ENCODE peak calls at places on chromosomes 12 and 14, in four cellular contexts. L is OCI-LY7, U is body of pancreas, O is IMR-90. M is an unnamed sample.

GRCh38 chr14:106518054-106518943 is 991.9 kb downstream of the TMEM121 start:
- DNase-seq in O (no peak), U (peak), L (peak), M (no peak)

GRCh38 chr12:116284401-116284800 is 6.9 kb upstream of the MED13L start:
- DNase-seq in U (no peak), O (no peak), L (no peak), M (peak)

GRCh38 chr14:89303452-89304435 is 113.3 kb downstream of the FOXN3 start:
- DNase-seq in U (peak), O (peak), L (peak), M (peak)

GRCh38 chr14:37889087-37889486 is 293.7 kb downstream of the TTC6 start:
- DNase-seq in O (no peak), L (no peak), U (no peak), M (no peak)

GRCh38 chr12:7588703-7589329 is 76.9 kb downstream of the APOBEC1 start:
- DNase-seq in U (peak), O (peak), L (peak), M (peak)

GRCh38 chr12:8065991-8066594 is at the start of gene C3AR1:
- DNase-seq in O (peak), L (no peak), U (peak), M (peak)

GRCh38 chr14:91315844-91316267 is 71.4 kb upstream of the GPR68 start:
- DNase-seq in U (peak), O (no peak), L (peak), M (no peak)

GRCh38 chr12:106428379-106428778 is 70.8 kb downstream of the POLR3B start:
- DNase-seq in O (peak), U (no peak), L (no peak), M (peak)

GRCh38 chr12:74922642-74923041 is 287.0 kb downstream of the KCNC2 start:
- DNase-seq in U (no peak), O (no peak), L (no peak), M (no peak)

GRCh38 chr14:55398679-55399078 is 13.0 kb downstream of the ATG14 start:
- DNase-seq in U (peak), L (no peak), O (peak), M (peak)

GRCh38 chr14:29749327-29749726 is 178.3 kb downstream of the PRKD1 start:
- DNase-seq in L (no peak), U (no peak), O (peak), M (peak)

GRCh38 chr14:75418779-75419768 is 8.7 kb upstream of the JDP2 start:
- DNase-seq in U (peak), L (peak), O (no peak), M (no peak)

GRCh38 chr14:36996133-36996856 is 176.1 kb downstream of the SLC25A21 start:
- DNase-seq in L (no peak), U (peak), O (peak), M (peak)

GRCh38 chr12:105084251-105085250 is at the start of gene ALDH1L2:
- DNase-seq in L (no peak), U (peak), O (peak), M (peak)

GRCh38 chr12:89949457-89950195 is 241.0 kb upstream of the ATP2B1 start:
- DNase-seq in L (peak), O (peak), U (peak), M (peak)

GRCh38 chr14:91985008-91985407 is 37.5 kb upstream of the FBLN5 start:
- DNase-seq in L (no peak), O (peak), U (no peak), M (peak)

GRCh38 chr14:59849371-59850130 is 21.0 kb downstream of the RTN1 start:
- DNase-seq in L (no peak), U (peak), O (no peak), M (no peak)

GRCh38 chr14:41986726-41987125 is 380.1 kb downstream of the LRFN5 start:
- DNase-seq in L (no peak), U (no peak), O (peak), M (peak)

GRCh38 chr14:23559010-23559920 is 3.2 kb downstream of the THTPA start:
- DNase-seq in O (peak), L (peak), U (no peak), M (peak)

GRCh38 chr14:36661506-36662257 is at the start of gene PAX9:
- DNase-seq in U (peak), L (peak), O (peak), M (peak)

GRCh38 chr14:43735926-43736325 is 771.2 kb downstream of the FSCB start:
- DNase-seq in O (no peak), L (no peak), U (no peak), M (no peak)

GRCh38 chr12:68559246-68559645 is 51.5 kb upstream of the RAP1B start:
- DNase-seq in U (no peak), L (no peak), O (peak), M (no peak)

GRCh38 chr14:75042040-75042439 is 9.2 kb downstream of the MLH3 start:
- DNase-seq in L (no peak), O (no peak), U (no peak), M (no peak)

GRCh38 chr14:80202888-80203562 is 8.3 kb downstream of the DIO2 start:
- DNase-seq in U (no peak), L (peak), O (no peak), M (peak)

GRCh38 chr12:45878630-45879255 is 111.6 kb downstream of the SCAF11 start:
- DNase-seq in L (no peak), U (no peak), O (peak), M (peak)

GRCh38 chr12:31245822-31246469 is 80.0 kb downstream of the SINHCAF start:
- DNase-seq in L (peak), O (no peak), U (peak), M (peak)

GRCh38 chr14:32010561-32011188 is 66.4 kb upstream of the ARHGAP5 start:
- DNase-seq in O (peak), L (no peak), U (no peak), M (peak)

GRCh38 chr14:31360919-31361662 is 59.3 kb downstream of the HEATR5A start:
- DNase-seq in U (no peak), L (no peak), O (peak), M (peak)

GRCh38 chr14:39376671-39377403 is 55.4 kb downstream of the FBXO33 start:
- DNase-seq in U (no peak), O (peak), L (no peak), M (peak)

GRCh38 chr12:2185751-2186341 is 133.1 kb downstream of the CACNA1C start:
- DNase-seq in L (no peak), U (no peak), O (no peak), M (no peak)

GRCh38 chr12:123634142-123634561 is 523 bp downstream of the GTF2H3 start:
- DNase-seq in O (no peak), L (no peak), U (no peak), M (no peak)

GRCh38 chr14:91872517-91873470 is 5.5 kb upstream of the TC2N start:
- DNase-seq in U (peak), O (peak), L (peak), M (peak)

GRCh38 chr12:127388985-127389384 is 878.0 kb upstream of the TMEM132C start:
- DNase-seq in O (no peak), L (no peak), U (no peak), M (no peak)

DNA sequence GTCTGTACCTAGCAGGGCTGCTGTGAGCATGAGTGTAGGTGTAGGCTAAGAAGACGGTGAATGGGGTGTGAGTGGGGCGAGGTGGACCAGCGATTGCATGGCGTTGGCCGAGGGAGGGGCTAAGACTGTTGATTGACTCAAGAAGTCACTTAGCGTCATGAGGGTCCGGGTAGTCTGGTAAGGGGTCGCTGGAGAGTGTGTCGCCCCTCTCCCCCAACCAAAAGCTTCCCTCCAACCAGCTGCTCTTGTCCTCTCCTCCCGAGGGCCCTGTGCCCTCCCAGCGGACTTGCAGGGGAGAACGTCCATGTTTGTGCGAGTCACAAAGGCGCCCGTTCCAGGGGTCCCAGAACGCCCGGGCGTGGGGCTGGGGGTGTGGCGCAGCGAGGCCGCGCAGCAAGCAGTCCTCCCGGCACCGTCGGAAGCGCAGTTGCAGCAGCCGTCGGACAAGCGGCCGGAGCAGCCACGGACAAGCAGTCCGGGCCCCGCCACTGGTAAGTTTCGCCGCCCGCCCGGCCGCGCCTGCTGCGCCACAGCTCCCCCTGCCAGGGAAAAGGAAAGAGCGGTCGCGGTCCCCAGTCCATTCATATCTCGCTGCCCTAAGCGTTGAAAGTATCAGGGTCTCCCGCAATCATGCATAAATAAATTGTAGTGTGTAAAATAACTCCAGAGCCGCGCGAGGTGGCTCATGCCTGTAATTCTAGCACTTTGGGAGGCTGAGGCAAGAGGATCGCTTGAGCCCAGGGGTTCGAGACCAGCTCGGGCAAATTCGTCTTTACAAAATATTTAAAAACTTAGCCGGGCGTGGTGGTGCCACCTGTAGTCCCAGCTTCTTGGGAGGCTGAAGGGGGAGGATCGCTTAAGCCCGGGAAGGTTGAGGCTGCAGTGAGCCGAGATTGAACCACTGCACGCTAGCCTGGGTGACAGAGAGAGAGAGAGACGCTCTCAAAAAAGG is at the start of gene CCDC63:
- DNase-seq in U (peak), O (no peak), L (no peak), M (peak)
- H3K4me3 ChIP-seq in U (no peak), O (peak), L (no peak), M (peak)

GRCh38 chr14:104687601-104688504 is 1.6 kb upstream of the INF2 start:
- DNase-seq in U (peak), L (no peak), O (no peak), M (peak)

GRCh38 chr14:104688505-104688754 is 988 bp upstream of the INF2 start:
- DNase-seq in L (no peak), O (no peak), U (no peak), M (no peak)

GRCh38 chr14:104690266-104690711 is 871 bp downstream of the INF2 start:
- DNase-seq in L (no peak), U (no peak), O (no peak), M (no peak)

GRCh38 chr14:104689620-104690265 is 325 bp downstream of the INF2 start:
- DNase-seq in L (peak), U (no peak), O (no peak), M (no peak)

DNA sequence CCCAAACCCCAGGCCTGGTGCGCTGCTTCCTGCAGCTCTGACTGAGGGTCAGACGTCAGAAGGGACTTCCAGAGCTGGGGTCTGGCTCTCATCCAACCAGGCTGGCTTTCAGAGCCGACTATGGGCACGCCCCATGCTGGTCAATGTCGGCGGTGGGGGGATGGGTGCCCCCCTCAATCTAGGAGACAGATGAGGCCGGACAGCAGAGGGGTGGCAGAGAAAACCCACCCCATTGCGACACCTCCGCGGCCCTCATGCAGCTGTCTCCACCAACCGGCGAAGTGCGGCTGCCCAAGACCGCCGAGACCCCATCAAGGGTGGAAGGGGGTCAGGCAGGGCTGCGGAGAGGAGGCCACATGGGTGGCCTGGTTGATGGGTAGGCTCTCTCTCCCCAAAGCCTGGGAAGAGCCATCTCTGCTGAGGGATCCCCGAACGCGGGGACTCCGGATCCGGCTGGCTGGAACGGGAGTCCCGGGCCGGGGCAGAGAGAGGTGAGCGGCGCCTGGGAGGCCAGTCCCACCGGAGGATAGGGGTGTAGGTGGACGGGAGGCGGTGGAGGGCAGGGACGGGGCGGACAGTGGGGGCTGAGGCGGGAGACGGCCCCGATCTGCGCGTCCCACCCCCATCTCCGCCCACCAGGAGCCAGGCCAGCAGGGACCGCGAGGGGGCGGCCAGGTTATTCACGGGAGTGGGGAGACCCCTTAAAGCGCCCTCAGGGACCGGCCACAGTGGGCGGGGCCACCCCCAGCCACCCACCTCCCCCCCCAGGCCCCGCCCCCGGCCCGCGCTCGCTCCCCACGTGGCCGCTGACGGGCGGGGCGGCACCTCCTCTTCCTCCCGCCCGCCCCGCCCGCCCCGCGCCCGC is at the start of gene INF2:
- DNase-seq in L (peak), U (peak), O (peak), M (peak)
- TF ChIP-seq CTCF in L (no peak), U (no peak), O (no peak), M (no peak)

DNA sequence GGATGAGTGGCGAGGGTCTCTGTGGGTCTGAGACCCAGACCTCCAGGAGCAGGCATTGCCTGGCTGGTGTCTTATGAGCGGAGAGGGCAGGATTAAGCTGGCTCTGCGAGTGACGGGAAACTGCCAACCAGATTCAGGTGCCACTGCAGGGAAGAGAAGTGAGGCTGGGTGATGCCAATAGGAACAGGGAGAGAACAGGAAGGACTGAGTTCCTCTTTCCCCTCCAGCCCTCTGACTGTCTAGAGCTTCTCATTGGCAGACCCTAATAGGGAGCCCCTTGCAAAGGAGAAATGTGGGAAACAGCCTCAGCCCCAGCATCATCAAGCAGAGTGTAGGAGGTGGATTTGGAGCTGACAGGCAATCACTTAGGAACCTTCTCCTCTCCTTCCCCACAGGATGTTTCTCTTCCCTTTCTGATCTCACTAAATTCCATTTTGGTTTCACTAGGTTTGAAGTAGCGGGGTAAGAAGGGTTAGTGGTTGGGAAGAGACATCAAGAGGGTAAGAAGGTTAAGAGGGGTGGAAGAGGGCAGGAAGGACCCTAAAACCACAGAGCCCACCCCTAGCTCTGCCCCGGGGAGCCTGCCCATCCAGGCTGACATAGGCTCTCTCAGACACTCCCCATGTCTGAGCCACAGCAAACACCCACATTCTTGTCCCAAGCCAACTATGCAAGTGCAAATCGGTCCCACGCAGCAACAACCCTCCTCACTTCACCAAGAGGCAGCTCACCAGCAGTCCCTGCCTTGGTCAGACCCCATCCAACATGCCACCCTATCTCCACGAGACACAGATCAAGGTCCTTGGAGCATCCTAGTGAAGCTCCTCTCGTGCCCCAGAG is 111.1 kb downstream of the STAB2 start:
- DNase-seq in U (no peak), O (no peak), L (no peak), M (no peak)
- H3K4me3 ChIP-seq in U (no peak), O (no peak), L (no peak), M (no peak)

GRCh38 chr14:96273629-96274028 is 17.6 kb downstream of the BDKRB1 start:
- DNase-seq in O (no peak), U (no peak), L (no peak), M (no peak)

GRCh38 chr14:96270565-96271420 is 14.8 kb downstream of the BDKRB1 start:
- DNase-seq in U (no peak), L (no peak), O (peak), M (peak)

GRCh38 chr14:96271421-96271762 is 15.4 kb downstream of the BDKRB1 start:
- DNase-seq in O (no peak), L (no peak), U (no peak), M (no peak)

GRCh38 chr14:96274122-96274910 is 18.3 kb downstream of the BDKRB1 start:
- DNase-seq in U (peak), L (no peak), O (peak), M (peak)

GRCh38 chr14:96272777-96273471 is 16.9 kb downstream of the BDKRB1 start:
- DNase-seq in O (peak), L (no peak), U (peak), M (no peak)
- TF ChIP-seq CTCF in O (no peak), L (no peak), U (no peak), M (no peak)

DNA sequence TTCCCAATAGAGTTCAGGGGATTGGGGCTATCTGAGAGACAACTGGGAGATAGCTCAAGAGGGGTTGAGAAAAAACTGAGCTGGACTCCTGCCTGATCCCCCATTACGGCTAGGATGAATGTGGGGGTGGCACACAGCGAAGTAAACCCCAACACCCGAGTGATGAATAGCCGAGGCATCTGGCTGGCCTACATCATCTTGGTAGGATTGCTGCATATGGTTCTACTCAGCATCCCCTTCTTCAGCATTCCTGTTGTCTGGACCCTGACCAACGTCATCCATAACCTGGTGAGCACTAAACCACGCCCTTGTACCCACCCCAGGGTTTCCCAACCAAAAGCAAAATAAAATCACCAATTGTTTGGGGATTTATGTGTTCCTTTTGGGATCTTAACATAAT is 1.0 kb downstream of the ORMDL2 start:
- DNase-seq in U (no peak), L (no peak), O (peak), M (peak)
- H3K4me3 ChIP-seq in U (no peak), L (peak), O (no peak), M (peak)

DNA sequence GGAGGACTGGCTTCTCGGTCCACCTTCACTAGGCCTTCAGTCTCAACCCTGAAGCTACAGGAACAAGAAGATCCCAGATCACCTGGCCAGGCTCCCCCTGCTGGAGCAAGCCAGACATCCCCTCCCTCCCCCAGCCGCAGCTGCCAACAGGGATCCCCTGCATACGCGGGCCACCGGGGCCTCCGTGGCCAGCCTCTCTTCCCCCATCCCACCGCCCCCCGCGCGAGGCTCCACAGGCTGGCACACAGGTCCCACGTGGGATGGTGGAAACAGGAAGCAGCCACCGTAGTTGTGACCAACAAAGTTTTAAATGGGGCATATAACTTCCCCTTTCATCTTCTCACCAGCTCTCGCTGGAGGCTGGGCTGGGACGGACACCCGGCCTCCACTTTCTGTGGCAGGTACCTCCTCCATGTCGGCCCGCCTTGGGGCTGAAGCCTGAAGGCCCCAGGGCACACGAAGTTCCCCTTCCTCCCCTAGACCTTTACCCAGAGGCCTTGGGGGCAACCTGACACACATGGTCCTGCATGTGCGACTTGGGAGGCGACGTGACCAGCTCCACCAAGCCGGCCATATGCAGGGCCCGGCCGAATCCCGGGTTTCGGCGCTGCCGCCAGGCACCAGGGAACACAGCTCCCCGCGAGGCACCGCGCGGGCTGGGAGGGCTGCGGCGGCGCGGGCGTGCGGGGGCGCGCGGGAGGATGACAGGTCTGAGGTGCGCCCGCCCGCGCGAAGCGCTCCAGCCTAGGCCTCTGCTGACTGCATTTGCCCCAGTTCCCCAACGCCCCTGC is 44.4 kb upstream of the PNMA1 start:
- DNase-seq in O (peak), L (peak), U (peak), M (peak)
- TF ChIP-seq CTCF in O (peak), L (peak), U (peak), M (peak)

M was measured in cardiac fibroblast.